ENCODE peak calls at places on chromosome 10, in four cellular contexts. M is GM12878, X is K562, B is HepG2. Q is an unnamed sample. For H4K20me1 and H3K4me1, the result is how much of the 10 kb centered on the place peaks cover.

GRCh38 chr10:33506838-33507661 is 172.6 kb upstream of the NRP1 start:
- DNase-seq in B (no peak), X (no peak), M (peak), Q (no peak)

GRCh38 chr10:74282151-74282852 is 131.3 kb downstream of the ADK start:
- DNase-seq in B (no peak), M (no peak), X (no peak), Q (no peak)

GRCh38 chr10:123571978-123572377 is 94.2 kb upstream of the GPR26 start:
- DNase-seq in B (no peak), M (no peak), X (no peak), Q (no peak)

GRCh38 chr10:125633517-125633999 is 49.4 kb downstream of the TEX36 start:
- DNase-seq in B (no peak), M (no peak), X (no peak), Q (no peak)

GRCh38 chr10:101284171-101285092 is 55.2 kb upstream of the LBX1 start:
- DNase-seq in X (no peak), B (no peak), M (no peak), Q (peak)

GRCh38 chr10:111077715-111078504 is 1.1 kb downstream of the ADRA2A start:
- DNase-seq in M (no peak), X (no peak), B (no peak), Q (peak)

GRCh38 chr10:32205666-32206065 is 141.3 kb downstream of the EPC1 start:
- DNase-seq in M (no peak), B (no peak), X (no peak), Q (no peak)

GRCh38 chr10:70885931-70886903 is 2.1 kb downstream of the PCBD1 start:
- DNase-seq in M (no peak), B (no peak), X (no peak), Q (no peak)

GRCh38 chr10:4717670-4718069 is 108.3 kb upstream of the AKR1E2 start:
- DNase-seq in M (no peak), B (no peak), X (no peak), Q (no peak)

GRCh38 chr10:121243003-121243898 is 355.0 kb downstream of the FGFR2 start:
- DNase-seq in B (no peak), X (no peak), M (no peak), Q (no peak)

GRCh38 chr10:118754132-118754555 is 626 bp downstream of the CACUL1 start:
- DNase-seq in X (peak), M (no peak), B (peak), Q (peak)

GRCh38 chr10:103715430-103715829 is 139.9 kb downstream of the SH3PXD2A start:
- DNase-seq in B (peak), M (no peak), X (no peak), Q (no peak)

GRCh38 chr10:133013478-133013877 is 71.1 kb upstream of the CFAP46 start:
- DNase-seq in M (no peak), B (no peak), X (no peak), Q (no peak)

GRCh38 chr10:96921655-96922054 is 89.6 kb downstream of the LCOR start:
- DNase-seq in M (no peak), X (no peak), B (no peak), Q (no peak)

GRCh38 chr10:44984671-44985101 is 6.1 kb upstream of the DEPP1 start:
- DNase-seq in M (no peak), X (no peak), B (no peak), Q (no peak)

GRCh38 chr10:8336629-8337331 is 282.3 kb downstream of the GATA3 start:
- DNase-seq in M (no peak), B (peak), X (no peak), Q (no peak)

GRCh38 chr10:130432850-130433249 is 296.7 kb downstream of the GLRX3 start:
- DNase-seq in M (no peak), X (no peak), B (no peak), Q (no peak)

GRCh38 chr10:19979628-19980027 is 163.4 kb downstream of the PLXDC2 start:
- DNase-seq in X (no peak), B (no peak), M (no peak), Q (no peak)

GRCh38 chr10:6382081-6382480 is 179.3 kb downstream of the PFKFB3 start:
- DNase-seq in M (peak), X (no peak), B (no peak), Q (no peak)

GRCh38 chr10:70773965-70774809 is 11.0 kb downstream of the TBATA start:
- DNase-seq in M (no peak), X (no peak), B (no peak), Q (no peak)

GRCh38 chr10:4177826-4178225 is 392.8 kb upstream of the KLF6 start:
- DNase-seq in M (no peak), X (no peak), B (no peak), Q (no peak)

DNA sequence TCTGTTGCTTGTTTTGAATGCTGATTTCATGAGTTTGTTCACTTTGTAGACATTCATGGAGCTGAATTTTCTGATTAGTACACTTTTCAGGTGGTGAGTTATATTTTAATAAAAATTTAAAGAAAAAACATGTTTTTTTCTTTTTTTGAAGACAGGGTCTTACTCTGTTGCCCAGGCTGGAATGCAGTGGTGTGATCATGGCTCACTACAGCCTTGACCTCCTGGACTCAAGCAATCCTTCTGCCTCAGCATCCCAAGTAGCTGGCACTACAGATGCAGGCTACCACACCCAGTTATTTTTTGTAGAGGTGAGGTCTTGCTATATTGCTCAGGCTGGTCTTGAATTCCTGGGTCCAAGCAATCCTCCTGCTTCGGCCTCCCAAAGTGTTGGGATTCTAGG is 23.7 kb downstream of the PDZD8 start:
- DNase-seq in X (no peak), M (no peak), B (no peak), Q (no peak)
- H4K20me1 ChIP-seq in X (under half), M (under half), B (under half), Q (under half)

GRCh38 chr10:112999102-112999501 is 49.1 kb downstream of the TCF7L2 start:
- DNase-seq in X (no peak), M (no peak), B (no peak), Q (no peak)

GRCh38 chr10:113002449-113002777 is 52.4 kb downstream of the TCF7L2 start:
- DNase-seq in X (peak), M (no peak), B (no peak), Q (no peak)

GRCh38 chr10:113001599-113002448 is 51.8 kb downstream of the TCF7L2 start:
- DNase-seq in M (no peak), X (no peak), B (no peak), Q (no peak)

GRCh38 chr10:113000876-113001598 is 51.0 kb downstream of the TCF7L2 start:
- DNase-seq in B (no peak), M (no peak), X (no peak), Q (peak)

DNA sequence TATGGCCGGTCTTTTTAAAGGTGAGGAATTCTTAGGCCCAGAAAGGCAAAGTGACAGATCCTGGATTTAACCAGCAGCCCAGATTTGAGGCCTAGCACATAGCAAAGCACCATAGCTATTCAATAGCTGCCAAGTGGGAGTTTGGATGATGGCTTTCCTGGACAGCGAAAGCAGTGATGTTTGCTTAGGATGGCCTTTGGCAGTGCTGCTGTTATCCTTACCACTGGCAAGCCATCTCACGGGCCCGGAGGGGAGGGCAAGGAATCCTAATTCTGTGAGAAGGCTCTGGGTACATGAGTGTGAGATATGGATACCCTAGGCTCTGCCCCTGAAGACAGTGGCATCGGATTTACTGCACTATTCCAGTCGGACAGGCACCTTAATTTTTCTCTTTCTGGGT is 50.4 kb downstream of the TCF7L2 start:
- DNase-seq in M (no peak), B (no peak), X (no peak), Q (no peak)
- H3K4me1 ChIP-seq in M (under half), B (half or more), X (under half), Q (half or more)

GRCh38 chr10:89653410-89653828 is 8.4 kb upstream of the PANK1 start:
- DNase-seq in X (no peak), B (peak), M (peak), Q (no peak)
- TF ChIP-seq JUNB in X (no peak), B (no peak), M (peak), Q (no peak)

GRCh38 chr10:28810062-28810870 is 132.9 kb downstream of the BAMBI start:
- DNase-seq in M (no peak), X (peak), B (no peak), Q (peak)
- H4K20me1 ChIP-seq in M (under half), X (under half), B (under half), Q (under half)